ENCODE peak calls at places on chromosome 3, in ten cellular contexts. One of them, this sample, is unnamed.

GRCh38 chr3:146528954-146529353 is 15.5 kb downstream of the PLSCR1 start:
- DNase-seq in Panc1: no peak
- DNase-seq in H4: no peak
- DNase-seq in GM19239: no peak
- DNase-seq in OCI-M1: no peak
- DNase-seq in esophagus squamous epithelium: no peak
- DNase-seq in GM03348: no peak
- DNase-seq in fibroblast of mammary gland: peak
- DNase-seq in NCI-H748 treated with DMSO at 0.1 percent for 48 hours: no peak
- DNase-seq in NCI-H2029 treated with DMSO at 0.1 percent for 48 hours: no peak
- DNase-seq in this sample: no peak

GRCh38 chr3:179421500-179421899 is 29.8 kb downstream of the GNB4 start:
- DNase-seq in Panc1: peak
- DNase-seq in H4: no peak
- DNase-seq in GM19239: no peak
- DNase-seq in OCI-M1: peak
- DNase-seq in esophagus squamous epithelium: no peak
- DNase-seq in GM03348: peak
- DNase-seq in fibroblast of mammary gland: peak
- DNase-seq in NCI-H748 treated with DMSO at 0.1 percent for 48 hours: no peak
- DNase-seq in NCI-H2029 treated with DMSO at 0.1 percent for 48 hours: peak
- DNase-seq in this sample: peak

GRCh38 chr3:171309906-171310359 is 150.3 kb downstream of the TNIK start:
- DNase-seq in Panc1: no peak
- DNase-seq in H4: peak
- DNase-seq in GM19239: no peak
- DNase-seq in OCI-M1: no peak
- DNase-seq in esophagus squamous epithelium: no peak
- DNase-seq in GM03348: peak
- DNase-seq in fibroblast of mammary gland: peak
- DNase-seq in NCI-H748 treated with DMSO at 0.1 percent for 48 hours: no peak
- DNase-seq in NCI-H2029 treated with DMSO at 0.1 percent for 48 hours: no peak
- DNase-seq in this sample: no peak

GRCh38 chr3:45055411-45056143 is 29.5 kb downstream of the CLEC3B start:
- DNase-seq in Panc1: no peak
- DNase-seq in H4: peak
- DNase-seq in GM19239: no peak
- DNase-seq in OCI-M1: peak
- DNase-seq in esophagus squamous epithelium: no peak
- DNase-seq in GM03348: peak
- DNase-seq in fibroblast of mammary gland: peak
- DNase-seq in NCI-H748 treated with DMSO at 0.1 percent for 48 hours: no peak
- DNase-seq in NCI-H2029 treated with DMSO at 0.1 percent for 48 hours: no peak
- DNase-seq in this sample: peak

GRCh38 chr3:135078283-135078682 is 283.2 kb downstream of the EPHB1 start:
- DNase-seq in Panc1: no peak
- DNase-seq in H4: no peak
- DNase-seq in GM19239: no peak
- DNase-seq in OCI-M1: no peak
- DNase-seq in esophagus squamous epithelium: no peak
- DNase-seq in GM03348: no peak
- DNase-seq in fibroblast of mammary gland: no peak
- DNase-seq in NCI-H748 treated with DMSO at 0.1 percent for 48 hours: no peak
- DNase-seq in NCI-H2029 treated with DMSO at 0.1 percent for 48 hours: no peak
- DNase-seq in this sample: no peak

GRCh38 chr3:188390347-188390718 is 236.4 kb downstream of the LPP start:
- DNase-seq in Panc1: no peak
- DNase-seq in H4: no peak
- DNase-seq in GM19239: no peak
- DNase-seq in OCI-M1: no peak
- DNase-seq in esophagus squamous epithelium: no peak
- DNase-seq in GM03348: no peak
- DNase-seq in fibroblast of mammary gland: no peak
- DNase-seq in NCI-H748 treated with DMSO at 0.1 percent for 48 hours: no peak
- DNase-seq in NCI-H2029 treated with DMSO at 0.1 percent for 48 hours: no peak
- DNase-seq in this sample: no peak

GRCh38 chr3:16124636-16125035 is 49.8 kb upstream of the GALNT15 start:
- DNase-seq in Panc1: no peak
- DNase-seq in H4: peak
- DNase-seq in GM19239: no peak
- DNase-seq in OCI-M1: no peak
- DNase-seq in esophagus squamous epithelium: no peak
- DNase-seq in GM03348: peak
- DNase-seq in fibroblast of mammary gland: peak
- DNase-seq in NCI-H748 treated with DMSO at 0.1 percent for 48 hours: no peak
- DNase-seq in NCI-H2029 treated with DMSO at 0.1 percent for 48 hours: no peak
- DNase-seq in this sample: no peak

GRCh38 chr3:17157713-17158112 is 273.0 kb downstream of the PLCL2 start:
- DNase-seq in Panc1: peak
- DNase-seq in H4: no peak
- DNase-seq in GM19239: no peak
- DNase-seq in OCI-M1: no peak
- DNase-seq in esophagus squamous epithelium: no peak
- DNase-seq in GM03348: peak
- DNase-seq in fibroblast of mammary gland: peak
- DNase-seq in NCI-H748 treated with DMSO at 0.1 percent for 48 hours: no peak
- DNase-seq in NCI-H2029 treated with DMSO at 0.1 percent for 48 hours: no peak
- DNase-seq in this sample: no peak

GRCh38 chr3:30083315-30083714 is 523.1 kb upstream of the TGFBR2 start:
- DNase-seq in Panc1: no peak
- DNase-seq in H4: no peak
- DNase-seq in GM19239: no peak
- DNase-seq in OCI-M1: no peak
- DNase-seq in esophagus squamous epithelium: no peak
- DNase-seq in GM03348: no peak
- DNase-seq in fibroblast of mammary gland: no peak
- DNase-seq in NCI-H748 treated with DMSO at 0.1 percent for 48 hours: no peak
- DNase-seq in NCI-H2029 treated with DMSO at 0.1 percent for 48 hours: no peak
- DNase-seq in this sample: no peak

GRCh38 chr3:101816215-101817149 is 32.8 kb upstream of the NFKBIZ start:
- DNase-seq in Panc1: no peak
- DNase-seq in H4: no peak
- DNase-seq in GM19239: no peak
- DNase-seq in OCI-M1: no peak
- DNase-seq in esophagus squamous epithelium: no peak
- DNase-seq in GM03348: no peak
- DNase-seq in fibroblast of mammary gland: no peak
- DNase-seq in NCI-H748 treated with DMSO at 0.1 percent for 48 hours: no peak
- DNase-seq in NCI-H2029 treated with DMSO at 0.1 percent for 48 hours: no peak
- DNase-seq in this sample: no peak

GRCh38 chr3:141305436-141305835 is 62.9 kb upstream of the ZBTB38 start:
- DNase-seq in Panc1: no peak
- DNase-seq in H4: peak
- DNase-seq in GM19239: no peak
- DNase-seq in OCI-M1: no peak
- DNase-seq in esophagus squamous epithelium: no peak
- DNase-seq in GM03348: peak
- DNase-seq in fibroblast of mammary gland: peak
- DNase-seq in NCI-H748 treated with DMSO at 0.1 percent for 48 hours: no peak
- DNase-seq in NCI-H2029 treated with DMSO at 0.1 percent for 48 hours: no peak
- DNase-seq in this sample: no peak

GRCh38 chr3:16866447-16867025 is 18.2 kb upstream of the PLCL2 start:
- DNase-seq in Panc1: no peak
- DNase-seq in H4: peak
- DNase-seq in GM19239: no peak
- DNase-seq in OCI-M1: peak
- DNase-seq in esophagus squamous epithelium: no peak
- DNase-seq in GM03348: peak
- DNase-seq in fibroblast of mammary gland: peak
- DNase-seq in NCI-H748 treated with DMSO at 0.1 percent for 48 hours: no peak
- DNase-seq in NCI-H2029 treated with DMSO at 0.1 percent for 48 hours: no peak
- DNase-seq in this sample: peak

GRCh38 chr3:45051685-45052084 is 25.6 kb downstream of the CLEC3B start:
- DNase-seq in Panc1: no peak
- DNase-seq in H4: no peak
- DNase-seq in GM19239: no peak
- DNase-seq in OCI-M1: no peak
- DNase-seq in esophagus squamous epithelium: no peak
- DNase-seq in GM03348: no peak
- DNase-seq in fibroblast of mammary gland: no peak
- DNase-seq in NCI-H748 treated with DMSO at 0.1 percent for 48 hours: no peak
- DNase-seq in NCI-H2029 treated with DMSO at 0.1 percent for 48 hours: no peak
- DNase-seq in this sample: no peak

GRCh38 chr3:56878046-56878445 is 76.3 kb upstream of the ARHGEF3 start:
- DNase-seq in Panc1: no peak
- DNase-seq in H4: no peak
- DNase-seq in GM19239: no peak
- DNase-seq in OCI-M1: no peak
- DNase-seq in esophagus squamous epithelium: no peak
- DNase-seq in GM03348: peak
- DNase-seq in fibroblast of mammary gland: peak
- DNase-seq in NCI-H748 treated with DMSO at 0.1 percent for 48 hours: no peak
- DNase-seq in NCI-H2029 treated with DMSO at 0.1 percent for 48 hours: no peak
- DNase-seq in this sample: no peak

GRCh38 chr3:115838786-115839185 is 215.5 kb downstream of the GAP43 start:
- DNase-seq in Panc1: no peak
- DNase-seq in H4: no peak
- DNase-seq in GM19239: no peak
- DNase-seq in OCI-M1: no peak
- DNase-seq in esophagus squamous epithelium: no peak
- DNase-seq in GM03348: no peak
- DNase-seq in fibroblast of mammary gland: no peak
- DNase-seq in NCI-H748 treated with DMSO at 0.1 percent for 48 hours: no peak
- DNase-seq in NCI-H2029 treated with DMSO at 0.1 percent for 48 hours: no peak
- DNase-seq in this sample: no peak

GRCh38 chr3:66797916-66798560 is 200.1 kb upstream of the KBTBD8 start:
- DNase-seq in Panc1: no peak
- DNase-seq in H4: no peak
- DNase-seq in GM19239: no peak
- DNase-seq in OCI-M1: no peak
- DNase-seq in esophagus squamous epithelium: no peak
- DNase-seq in GM03348: peak
- DNase-seq in fibroblast of mammary gland: peak
- DNase-seq in NCI-H748 treated with DMSO at 0.1 percent for 48 hours: no peak
- DNase-seq in NCI-H2029 treated with DMSO at 0.1 percent for 48 hours: no peak
- DNase-seq in this sample: no peak

GRCh38 chr3:150146891-150147761 is 176.4 kb upstream of the PFN2 start:
- DNase-seq in Panc1: no peak
- DNase-seq in H4: peak
- DNase-seq in GM19239: no peak
- DNase-seq in OCI-M1: peak
- DNase-seq in esophagus squamous epithelium: no peak
- DNase-seq in GM03348: peak
- DNase-seq in fibroblast of mammary gland: peak
- DNase-seq in NCI-H748 treated with DMSO at 0.1 percent for 48 hours: no peak
- DNase-seq in NCI-H2029 treated with DMSO at 0.1 percent for 48 hours: no peak
- DNase-seq in this sample: no peak

GRCh38 chr3:73516656-73517055 is 108.1 kb downstream of the PDZRN3 start:
- DNase-seq in Panc1: no peak
- DNase-seq in H4: no peak
- DNase-seq in GM19239: no peak
- DNase-seq in OCI-M1: no peak
- DNase-seq in esophagus squamous epithelium: no peak
- DNase-seq in GM03348: no peak
- DNase-seq in fibroblast of mammary gland: no peak
- DNase-seq in NCI-H748 treated with DMSO at 0.1 percent for 48 hours: no peak
- DNase-seq in NCI-H2029 treated with DMSO at 0.1 percent for 48 hours: peak
- DNase-seq in this sample: no peak

GRCh38 chr3:195921334-195921771 is 13.0 kb upstream of the TNK2 start:
- DNase-seq in Panc1: no peak
- DNase-seq in H4: no peak
- DNase-seq in GM19239: no peak
- DNase-seq in OCI-M1: no peak
- DNase-seq in esophagus squamous epithelium: no peak
- DNase-seq in GM03348: no peak
- DNase-seq in fibroblast of mammary gland: peak
- DNase-seq in NCI-H748 treated with DMSO at 0.1 percent for 48 hours: no peak
- DNase-seq in NCI-H2029 treated with DMSO at 0.1 percent for 48 hours: no peak
- DNase-seq in this sample: no peak

GRCh38 chr3:8937064-8938020 is 25.9 kb downstream of the RAD18 start:
- DNase-seq in Panc1: peak
- DNase-seq in H4: peak
- DNase-seq in GM19239: no peak
- DNase-seq in OCI-M1: no peak
- DNase-seq in esophagus squamous epithelium: no peak
- DNase-seq in GM03348: peak
- DNase-seq in fibroblast of mammary gland: peak
- DNase-seq in NCI-H748 treated with DMSO at 0.1 percent for 48 hours: no peak
- DNase-seq in NCI-H2029 treated with DMSO at 0.1 percent for 48 hours: no peak
- DNase-seq in this sample: no peak

GRCh38 chr3:128734523-128735189 is 8.7 kb downstream of the RAB7A start:
- DNase-seq in Panc1: no peak
- DNase-seq in H4: no peak
- DNase-seq in GM19239: no peak
- DNase-seq in OCI-M1: no peak
- DNase-seq in esophagus squamous epithelium: no peak
- DNase-seq in GM03348: no peak
- DNase-seq in fibroblast of mammary gland: no peak
- DNase-seq in NCI-H748 treated with DMSO at 0.1 percent for 48 hours: no peak
- DNase-seq in NCI-H2029 treated with DMSO at 0.1 percent for 48 hours: no peak
- DNase-seq in this sample: no peak

GRCh38 chr3:139827833-139828232 is 107.2 kb upstream of the CLSTN2 start:
- DNase-seq in Panc1: no peak
- DNase-seq in H4: no peak
- DNase-seq in GM19239: no peak
- DNase-seq in OCI-M1: no peak
- DNase-seq in esophagus squamous epithelium: no peak
- DNase-seq in GM03348: no peak
- DNase-seq in fibroblast of mammary gland: no peak
- DNase-seq in NCI-H748 treated with DMSO at 0.1 percent for 48 hours: no peak
- DNase-seq in NCI-H2029 treated with DMSO at 0.1 percent for 48 hours: no peak
- DNase-seq in this sample: no peak

GRCh38 chr3:129539201-129539600 is 3.8 kb upstream of the H1-8 start:
- DNase-seq in Panc1: no peak
- DNase-seq in H4: no peak
- DNase-seq in GM19239: no peak
- DNase-seq in OCI-M1: no peak
- DNase-seq in esophagus squamous epithelium: no peak
- DNase-seq in GM03348: no peak
- DNase-seq in fibroblast of mammary gland: no peak
- DNase-seq in NCI-H748 treated with DMSO at 0.1 percent for 48 hours: no peak
- DNase-seq in NCI-H2029 treated with DMSO at 0.1 percent for 48 hours: no peak
- DNase-seq in this sample: no peak

This sample was measured in OCI-LY7.